ENCODE peak calls at places on chromosomes 12 and 14, in nine cellular contexts. V is osteocyte; D is head of caudate nucleus; W is stimulated activated CD4-positive, alpha-beta T cell treated with anti-CD3 and anti-CD28 coated beads, Interleukin-4, amount 100 ng/mL, for 48 hours; E is HEK293T; G is amniotic epithelial cell; Q is CD8-positive, alpha-beta memory T cell; Z is lower lobe of right lung; F is endothelial cell. S is an unnamed sample.

GRCh38 chr12:69821441-69822204 is 3.4 kb upstream of the MYRFL start:
- DNase-seq in V (no peak), D (peak; percentile 37), Q (no peak), F (no peak), W (no peak), E (peak; percentile 20), Z (no peak), G (peak; percentile 65), S (no peak)

GRCh38 chr12:95805864-95806669 is 15.5 kb upstream of the NTN4 start:
- DNase-seq in G (peak; percentile 94), Q (no peak), E (no peak), Z (no peak), V (no peak), F (no peak), D (no peak), W (no peak), S (no peak)

GRCh38 chr14:69424139-69424923 is 25.8 kb downstream of the SLC39A9 start:
- DNase-seq in Z (no peak), V (no peak), W (no peak), D (no peak), G (peak; percentile 44), F (no peak), E (no peak), Q (no peak), S (no peak)

GRCh38 chr14:104081951-104082464 is 3.5 kb upstream of the ASPG start:
- DNase-seq in F (no peak), W (no peak), V (no peak), G (no peak), E (no peak), Z (peak; percentile 40), Q (no peak), D (no peak), S (no peak)

GRCh38 chr14:63394856-63395255 is 76.1 kb upstream of the GPHB5 start:
- DNase-seq in G (no peak), E (no peak), F (no peak), Z (no peak), V (no peak), Q (no peak), D (no peak), W (no peak), S (no peak)

GRCh38 chr12:5656836-5657235 is 224.9 kb downstream of the NTF3 start:
- DNase-seq in V (no peak), E (no peak), G (no peak), D (no peak), F (no peak), W (no peak), Z (no peak), Q (no peak), S (no peak)

GRCh38 chr12:6563448-6564050 is 4.5 kb downstream of the NOP2 start:
- DNase-seq in Q (peak; percentile 76), E (peak; percentile 59), G (peak; percentile 35), F (peak; percentile 73), W (peak; percentile 72), V (no peak), D (peak; percentile 68), Z (peak; percentile 58), S (peak; percentile 72)

GRCh38 chr14:94476018-94476417 is at the start of gene SERPINA9:
- DNase-seq in V (no peak), Q (no peak), D (no peak), W (no peak), F (no peak), Z (no peak), E (no peak), G (no peak), S (no peak)

GRCh38 chr14:77120771-77121743 is 20.5 kb downstream of the ZDHHC22 start:
- DNase-seq in G (peak; percentile 84), E (no peak), V (no peak), F (no peak), Q (peak; percentile 79), W (no peak), Z (no peak), D (peak; percentile 64), S (no peak)

GRCh38 chr12:11833174-11833895 is 183.9 kb downstream of the ETV6 start:
- DNase-seq in Z (no peak), Q (no peak), D (no peak), G (no peak), F (no peak), V (no peak), W (no peak), E (no peak), S (no peak)

GRCh38 chr14:60090864-60091519 is 731 bp upstream of the PCNX4 start:
- DNase-seq in Z (peak; percentile 45), Q (no peak), G (peak; percentile 56), F (no peak), W (no peak), V (no peak), D (peak; percentile 37), E (peak; percentile 53), S (no peak)

GRCh38 chr14:21846227-21846885 is 172.7 kb upstream of the OR4E1 start:
- DNase-seq in D (peak; percentile 51), F (peak; percentile 66), Q (peak; percentile 75), E (peak; percentile 50), G (no peak), Z (no peak), V (no peak), W (peak; percentile 64), S (peak; percentile 49)

GRCh38 chr14:55979096-55979495 is 139.1 kb upstream of the PELI2 start:
- DNase-seq in Z (no peak), W (no peak), G (no peak), V (no peak), Q (no peak), D (no peak), E (no peak), F (no peak), S (no peak)

GRCh38 chr14:66395300-66395699 is 90.9 kb upstream of the CCDC196 start:
- DNase-seq in V (no peak), E (no peak), G (no peak), F (no peak), W (no peak), Q (no peak), D (no peak), Z (no peak), S (no peak)

GRCh38 chr14:30045720-30046119 is 118.1 kb upstream of the PRKD1 start:
- DNase-seq in G (no peak), D (no peak), Q (no peak), F (no peak), V (no peak), W (no peak), Z (no peak), E (no peak), S (no peak)

GRCh38 chr14:37157987-37158386 is 14.4 kb downstream of the SLC25A21 start:
- DNase-seq in G (no peak), F (no peak), V (no peak), E (no peak), Q (no peak), D (no peak), W (no peak), Z (no peak), S (no peak)

GRCh38 chr12:39990122-39991101 is 115.5 kb downstream of the SLC2A13 start:
- DNase-seq in E (peak; percentile 46), Q (peak; percentile 63), V (no peak), F (peak; percentile 58), G (peak; percentile 42), Z (peak; percentile 56), D (peak; percentile 37), W (peak; percentile 32), S (peak; percentile 41)

GRCh38 chr14:26199599-26200370 is 398.0 kb downstream of the NOVA1 start:
- DNase-seq in E (no peak), G (no peak), D (no peak), V (no peak), Q (no peak), W (no peak), F (no peak), Z (no peak), S (no peak)

GRCh38 chr14:23559010-23559920 is 3.2 kb downstream of the THTPA start:
- DNase-seq in Q (peak; percentile 77), V (no peak), W (peak; percentile 73), F (peak; percentile 69), D (peak; percentile 70), G (peak; percentile 52), E (peak; percentile 62), Z (peak; percentile 74), S (peak; percentile 67)

GRCh38 chr12:24724765-24725307 is 224.1 kb downstream of the BCAT1 start:
- DNase-seq in W (no peak), Q (no peak), E (no peak), F (no peak), D (no peak), G (no peak), V (no peak), Z (no peak), S (no peak)

GRCh38 chr12:71846322-71846940 is 6.9 kb downstream of the TBC1D15 start:
- DNase-seq in D (no peak), E (no peak), Z (no peak), G (peak; percentile 53), Q (no peak), W (no peak), V (no peak), F (no peak), S (no peak)

GRCh38 chr12:116361404-116362223 is 84.1 kb upstream of the MED13L start:
- DNase-seq in D (no peak), G (no peak), Q (no peak), E (no peak), V (no peak), Z (no peak), W (no peak), F (no peak), S (no peak)

GRCh38 chr14:104003616-104004015 is 61.3 kb upstream of the RD3L start:
- DNase-seq in V (no peak), W (no peak), G (no peak), D (no peak), F (no peak), Q (no peak), E (no peak), Z (no peak), S (no peak)

GRCh38 chr12:10636611-10637010 is 23.2 kb upstream of the MAGOHB start:
- DNase-seq in D (no peak), E (no peak), F (no peak), G (no peak), Q (no peak), W (no peak), V (no peak), Z (no peak), S (no peak)

GRCh38 chr12:104736307-104736706 is 221.8 kb downstream of the SLC41A2 start:
- DNase-seq in Q (no peak), Z (no peak), V (peak; percentile 88), D (no peak), G (peak; percentile 36), E (no peak), F (no peak), W (no peak), S (no peak)

GRCh38 chr14:75158843-75159614 is 17.4 kb downstream of the TMED10 start:
- DNase-seq in D (no peak), G (peak; percentile 64), Z (no peak), W (no peak), F (no peak), Q (no peak), E (no peak), V (no peak), S (no peak)

GRCh38 chr14:101489092-101489760 is 72.1 kb upstream of the DIO3 start:
- DNase-seq in Z (no peak), F (no peak), W (no peak), Q (no peak), G (no peak), D (no peak), E (no peak), V (no peak), S (no peak)

GRCh38 chr12:27176765-27177164 is 67.3 kb upstream of the STK38L start:
- DNase-seq in E (no peak), Z (no peak), W (peak; percentile 20), D (no peak), F (no peak), G (peak; percentile 74), Q (no peak), V (no peak), S (no peak)

GRCh38 chr12:95605087-95605486 is 53.8 kb upstream of the USP44 start:
- DNase-seq in V (no peak), F (no peak), G (peak; percentile 21), Q (no peak), D (no peak), E (no peak), Z (no peak), W (no peak), S (no peak)

GRCh38 chr14:101400815-101401214 is 160.5 kb upstream of the DIO3 start:
- DNase-seq in F (no peak), Q (no peak), Z (no peak), W (no peak), G (peak; percentile 68), V (no peak), D (no peak), E (no peak), S (no peak)

GRCh38 chr12:20342111-20342510 is 26.2 kb upstream of the PDE3A start:
- DNase-seq in Q (no peak), Z (no peak), G (peak; percentile 48), E (no peak), D (no peak), W (no peak), V (no peak), F (no peak), S (no peak)